ENCODE peak calls at places on chromosomes 11 and 22, in nine cellular contexts. One of them, this sample, is unnamed.

GRCh38 chr22:37549704-37550059 is 10.6 kb upstream of the CDC42EP1 start:
- DNase-seq in pons: peak
- DNase-seq in stimulated activated CD8-positive, alpha-beta memory T cell treated with anti-CD3 and anti-CD28 coated beads, Interleukin-7, amount 100 ng/mL, for 24 hours: no peak
- DNase-seq in hippocampal formation: peak
- DNase-seq in NCI-H2171 treated with DMSO at 0.1 percent for 48 hours: no peak
- DNase-seq in left cardiac atrium: peak
- DNase-seq in NAMALWA: no peak
- DNase-seq in astrocyte of the cerebellum: no peak
- DNase-seq in hypothalamus: peak
- DNase-seq in this sample: peak

GRCh38 chr11:88464528-88464927 is 127.0 kb upstream of the CTSC start:
- DNase-seq in NAMALWA: no peak
- DNase-seq in hypothalamus: no peak
- DNase-seq in astrocyte of the cerebellum: no peak
- DNase-seq in NCI-H2171 treated with DMSO at 0.1 percent for 48 hours: no peak
- DNase-seq in pons: no peak
- DNase-seq in left cardiac atrium: no peak
- DNase-seq in hippocampal formation: no peak
- DNase-seq in stimulated activated CD8-positive, alpha-beta memory T cell treated with anti-CD3 and anti-CD28 coated beads, Interleukin-7, amount 100 ng/mL, for 24 hours: no peak
- DNase-seq in this sample: no peak

GRCh38 chr11:134038897-134039470 is 29.9 kb upstream of the JAM3 start:
- DNase-seq in NCI-H2171 treated with DMSO at 0.1 percent for 48 hours: no peak
- DNase-seq in astrocyte of the cerebellum: no peak
- DNase-seq in hypothalamus: no peak
- DNase-seq in pons: no peak
- DNase-seq in stimulated activated CD8-positive, alpha-beta memory T cell treated with anti-CD3 and anti-CD28 coated beads, Interleukin-7, amount 100 ng/mL, for 24 hours: no peak
- DNase-seq in NAMALWA: no peak
- DNase-seq in left cardiac atrium: peak
- DNase-seq in hippocampal formation: no peak
- DNase-seq in this sample: no peak

GRCh38 chr11:85961130-85961529 is 105.9 kb downstream of the CCDC83 start:
- DNase-seq in left cardiac atrium: no peak
- DNase-seq in NCI-H2171 treated with DMSO at 0.1 percent for 48 hours: no peak
- DNase-seq in pons: no peak
- DNase-seq in stimulated activated CD8-positive, alpha-beta memory T cell treated with anti-CD3 and anti-CD28 coated beads, Interleukin-7, amount 100 ng/mL, for 24 hours: no peak
- DNase-seq in NAMALWA: no peak
- DNase-seq in hippocampal formation: no peak
- DNase-seq in astrocyte of the cerebellum: no peak
- DNase-seq in hypothalamus: no peak
- DNase-seq in this sample: no peak

GRCh38 chr22:38705235-38706100 is at the start of gene GTPBP1:
- DNase-seq in pons: peak
- DNase-seq in astrocyte of the cerebellum: peak
- DNase-seq in hypothalamus: peak
- DNase-seq in left cardiac atrium: peak
- DNase-seq in hippocampal formation: peak
- DNase-seq in stimulated activated CD8-positive, alpha-beta memory T cell treated with anti-CD3 and anti-CD28 coated beads, Interleukin-7, amount 100 ng/mL, for 24 hours: peak
- DNase-seq in NCI-H2171 treated with DMSO at 0.1 percent for 48 hours: peak
- DNase-seq in NAMALWA: peak
- DNase-seq in this sample: peak

GRCh38 chr11:105790021-105790420 is 180.1 kb downstream of the GRIA4 start:
- DNase-seq in NCI-H2171 treated with DMSO at 0.1 percent for 48 hours: no peak
- DNase-seq in astrocyte of the cerebellum: no peak
- DNase-seq in left cardiac atrium: no peak
- DNase-seq in NAMALWA: no peak
- DNase-seq in hypothalamus: no peak
- DNase-seq in pons: no peak
- DNase-seq in hippocampal formation: no peak
- DNase-seq in stimulated activated CD8-positive, alpha-beta memory T cell treated with anti-CD3 and anti-CD28 coated beads, Interleukin-7, amount 100 ng/mL, for 24 hours: no peak
- DNase-seq in this sample: no peak

GRCh38 chr22:43346521-43346929 is 3.4 kb upstream of the SCUBE1 start:
- DNase-seq in hypothalamus: no peak
- DNase-seq in stimulated activated CD8-positive, alpha-beta memory T cell treated with anti-CD3 and anti-CD28 coated beads, Interleukin-7, amount 100 ng/mL, for 24 hours: peak
- DNase-seq in NAMALWA: peak
- DNase-seq in pons: peak
- DNase-seq in astrocyte of the cerebellum: no peak
- DNase-seq in NCI-H2171 treated with DMSO at 0.1 percent for 48 hours: peak
- DNase-seq in left cardiac atrium: peak
- DNase-seq in hippocampal formation: no peak
- DNase-seq in this sample: peak

GRCh38 chr11:134572741-134573675 is 161.0 kb upstream of the B3GAT1 start:
- DNase-seq in hypothalamus: no peak
- DNase-seq in stimulated activated CD8-positive, alpha-beta memory T cell treated with anti-CD3 and anti-CD28 coated beads, Interleukin-7, amount 100 ng/mL, for 24 hours: no peak
- DNase-seq in astrocyte of the cerebellum: no peak
- DNase-seq in NAMALWA: no peak
- DNase-seq in hippocampal formation: no peak
- DNase-seq in left cardiac atrium: no peak
- DNase-seq in NCI-H2171 treated with DMSO at 0.1 percent for 48 hours: no peak
- DNase-seq in pons: no peak
- DNase-seq in this sample: no peak

GRCh38 chr11:68009391-68010000 is 631 bp upstream of the ALDH3B1 start:
- DNase-seq in pons: peak
- DNase-seq in left cardiac atrium: no peak
- DNase-seq in stimulated activated CD8-positive, alpha-beta memory T cell treated with anti-CD3 and anti-CD28 coated beads, Interleukin-7, amount 100 ng/mL, for 24 hours: no peak
- DNase-seq in NAMALWA: peak
- DNase-seq in hypothalamus: no peak
- DNase-seq in hippocampal formation: no peak
- DNase-seq in NCI-H2171 treated with DMSO at 0.1 percent for 48 hours: peak
- DNase-seq in astrocyte of the cerebellum: no peak
- DNase-seq in this sample: no peak

GRCh38 chr22:49973018-49973965 is 12.7 kb downstream of the PIM3 start:
- DNase-seq in NAMALWA: peak
- DNase-seq in stimulated activated CD8-positive, alpha-beta memory T cell treated with anti-CD3 and anti-CD28 coated beads, Interleukin-7, amount 100 ng/mL, for 24 hours: no peak
- DNase-seq in astrocyte of the cerebellum: no peak
- DNase-seq in hypothalamus: no peak
- DNase-seq in hippocampal formation: no peak
- DNase-seq in NCI-H2171 treated with DMSO at 0.1 percent for 48 hours: no peak
- DNase-seq in pons: no peak
- DNase-seq in left cardiac atrium: no peak
- DNase-seq in this sample: no peak

GRCh38 chr22:21939392-21940319 is 13.0 kb downstream of the PPM1F start:
- DNase-seq in pons: peak
- DNase-seq in hypothalamus: no peak
- DNase-seq in astrocyte of the cerebellum: no peak
- DNase-seq in stimulated activated CD8-positive, alpha-beta memory T cell treated with anti-CD3 and anti-CD28 coated beads, Interleukin-7, amount 100 ng/mL, for 24 hours: no peak
- DNase-seq in left cardiac atrium: peak
- DNase-seq in hippocampal formation: no peak
- DNase-seq in NAMALWA: no peak
- DNase-seq in NCI-H2171 treated with DMSO at 0.1 percent for 48 hours: no peak
- DNase-seq in this sample: no peak

GRCh38 chr22:32731372-32731771 is 70.1 kb upstream of the TIMP3 start:
- DNase-seq in NCI-H2171 treated with DMSO at 0.1 percent for 48 hours: no peak
- DNase-seq in pons: no peak
- DNase-seq in astrocyte of the cerebellum: no peak
- DNase-seq in NAMALWA: no peak
- DNase-seq in stimulated activated CD8-positive, alpha-beta memory T cell treated with anti-CD3 and anti-CD28 coated beads, Interleukin-7, amount 100 ng/mL, for 24 hours: no peak
- DNase-seq in hypothalamus: no peak
- DNase-seq in left cardiac atrium: no peak
- DNase-seq in hippocampal formation: no peak
- DNase-seq in this sample: no peak

GRCh38 chr11:44319552-44320288 is 9.8 kb upstream of the ALX4 start:
- DNase-seq in astrocyte of the cerebellum: no peak
- DNase-seq in hippocampal formation: no peak
- DNase-seq in NAMALWA: no peak
- DNase-seq in stimulated activated CD8-positive, alpha-beta memory T cell treated with anti-CD3 and anti-CD28 coated beads, Interleukin-7, amount 100 ng/mL, for 24 hours: no peak
- DNase-seq in left cardiac atrium: no peak
- DNase-seq in NCI-H2171 treated with DMSO at 0.1 percent for 48 hours: no peak
- DNase-seq in pons: no peak
- DNase-seq in hypothalamus: no peak
- DNase-seq in this sample: no peak

GRCh38 chr11:62788991-62789390 is 1.8 kb downstream of the TMEM179B start:
- DNase-seq in NCI-H2171 treated with DMSO at 0.1 percent for 48 hours: no peak
- DNase-seq in hippocampal formation: no peak
- DNase-seq in left cardiac atrium: no peak
- DNase-seq in stimulated activated CD8-positive, alpha-beta memory T cell treated with anti-CD3 and anti-CD28 coated beads, Interleukin-7, amount 100 ng/mL, for 24 hours: no peak
- DNase-seq in NAMALWA: no peak
- DNase-seq in astrocyte of the cerebellum: no peak
- DNase-seq in pons: no peak
- DNase-seq in hypothalamus: no peak
- DNase-seq in this sample: no peak

GRCh38 chr11:35855685-35856084 is 88.2 kb upstream of the LDLRAD3 start:
- DNase-seq in NAMALWA: no peak
- DNase-seq in left cardiac atrium: no peak
- DNase-seq in pons: no peak
- DNase-seq in NCI-H2171 treated with DMSO at 0.1 percent for 48 hours: no peak
- DNase-seq in hippocampal formation: no peak
- DNase-seq in astrocyte of the cerebellum: no peak
- DNase-seq in hypothalamus: no peak
- DNase-seq in stimulated activated CD8-positive, alpha-beta memory T cell treated with anti-CD3 and anti-CD28 coated beads, Interleukin-7, amount 100 ng/mL, for 24 hours: no peak
- DNase-seq in this sample: no peak

GRCh38 chr11:1921576-1922141 is 2.2 kb downstream of the TNNT3 start:
- DNase-seq in hippocampal formation: no peak
- DNase-seq in astrocyte of the cerebellum: no peak
- DNase-seq in pons: no peak
- DNase-seq in NAMALWA: no peak
- DNase-seq in hypothalamus: no peak
- DNase-seq in NCI-H2171 treated with DMSO at 0.1 percent for 48 hours: no peak
- DNase-seq in left cardiac atrium: peak
- DNase-seq in stimulated activated CD8-positive, alpha-beta memory T cell treated with anti-CD3 and anti-CD28 coated beads, Interleukin-7, amount 100 ng/mL, for 24 hours: no peak
- DNase-seq in this sample: peak